ENCODE peak calls at places on chromosomes 12 and 14, in six cellular contexts. M is A549, B is BJ, H is AG09309, N is uterus, D is fibroblast of pulmonary artery. S is an unnamed sample.

GRCh38 chr14:100065942-100066574 is 836 bp downstream of the EVL start:
- DNase-seq in M (no peak), B (no peak), H (peak; percentile 63), N (no peak), D (no peak), S (no peak)

GRCh38 chr12:123267991-123268843 is 3.4 kb downstream of the CDK2AP1 start:
- DNase-seq in M (no peak), B (no peak), H (no peak), N (no peak), D (no peak), S (no peak)

GRCh38 chr12:68392376-68392775 is 60.2 kb upstream of the MDM1 start:
- DNase-seq in M (no peak), B (no peak), H (no peak), N (no peak), D (no peak), S (no peak)

GRCh38 chr12:126247936-126248335 is 1182.7 kb downstream of the AACS start:
- DNase-seq in M (no peak), B (no peak), H (no peak), N (no peak), D (no peak), S (no peak)

GRCh38 chr12:42140901-42141300 is 3.8 kb downstream of the GXYLT1 start:
- DNase-seq in M (no peak), B (no peak), H (no peak), N (no peak), D (peak; percentile 38), S (peak; percentile 70)

GRCh38 chr14:100317897-100318808 is 5.0 kb upstream of the SLC25A47 start:
- DNase-seq in M (peak; percentile 71), B (no peak), H (no peak), N (peak; percentile 62), D (peak; percentile 66), S (peak; percentile 69)

GRCh38 chr12:130633771-130634170 is 82.3 kb downstream of the RIMBP2 start:
- DNase-seq in M (no peak), B (no peak), H (no peak), N (no peak), D (no peak), S (no peak)

GRCh38 chr14:101331141-101331525 is 230.2 kb upstream of the DIO3 start:
- DNase-seq in M (no peak), B (no peak), H (no peak), N (no peak), D (no peak), S (no peak)

GRCh38 chr14:101968186-101968585 is 3.8 kb downstream of the DYNC1H1 start:
- DNase-seq in M (no peak), B (no peak), H (no peak), N (no peak), D (no peak), S (no peak)

GRCh38 chr14:71165121-71165574 is 257.9 kb downstream of the PCNX1 start:
- DNase-seq in M (no peak), B (no peak), H (no peak), N (no peak), D (peak; percentile 37), S (no peak)

GRCh38 chr12:95116773-95117172 is 43.4 kb upstream of the NR2C1 start:
- DNase-seq in M (peak; percentile 36), B (no peak), H (no peak), N (no peak), D (no peak), S (no peak)

GRCh38 chr14:30283822-30284446 is 275.0 kb upstream of the G2E3 start:
- DNase-seq in M (peak; percentile 17), B (no peak), H (peak; percentile 10), N (no peak), D (peak; percentile 65), S (peak; percentile 83)

GRCh38 chr12:19032826-19033225 is 96.7 kb upstream of the PLEKHA5 start:
- DNase-seq in M (no peak), B (no peak), H (no peak), N (no peak), D (no peak), S (no peak)

GRCh38 chr12:95820096-95820703 is 29.6 kb upstream of the NTN4 start:
- DNase-seq in M (peak; percentile 72), B (no peak), H (no peak), N (peak; percentile 19), D (peak; percentile 69), S (peak; percentile 72)

GRCh38 chr12:12558291-12558690 is 4.4 kb downstream of the DUSP16 start:
- DNase-seq in M (no peak), B (no peak), H (no peak), N (no peak), D (no peak), S (no peak)

GRCh38 chr12:32134144-32134888 is 27.7 kb downstream of the BICD1 start:
- DNase-seq in M (no peak), B (no peak), H (no peak), N (no peak), D (peak; percentile 59), S (peak; percentile 51)

GRCh38 chr14:68598621-68599447 is 194.0 kb downstream of the ZFP36L1 start:
- DNase-seq in M (peak; percentile 92), B (no peak), H (peak; percentile 37), N (peak; percentile 87), D (peak; percentile 98), S (peak; percentile 95)

GRCh38 chr12:65302891-65303290 is 24.4 kb downstream of the MSRB3 start:
- DNase-seq in M (no peak), B (no peak), H (no peak), N (no peak), D (no peak), S (no peak)

GRCh38 chr12:55930771-55931316 is at the start of gene DGKA:
- DNase-seq in M (peak; percentile 71), B (no peak), H (no peak), N (peak; percentile 48), D (peak; percentile 85), S (peak; percentile 83)

GRCh38 chr14:63269561-63270225 is 49.0 kb downstream of the GPHB5 start:
- DNase-seq in M (no peak), B (no peak), H (no peak), N (peak; percentile 45), D (no peak), S (no peak)

GRCh38 chr12:12209043-12209442 is 57.8 kb downstream of the LRP6 start:
- DNase-seq in M (no peak), B (no peak), H (no peak), N (no peak), D (no peak), S (no peak)

GRCh38 chr14:31020834-31021575 is 4.4 kb upstream of the AP4S1 start:
- DNase-seq in M (no peak), B (no peak), H (no peak), N (no peak), D (peak; percentile 4), S (no peak)

GRCh38 chr14:30337456-30337855 is 221.5 kb upstream of the G2E3 start:
- DNase-seq in M (no peak), B (no peak), H (no peak), N (no peak), D (no peak), S (no peak)

GRCh38 chr12:103523771-103524170 is 28.0 kb upstream of the C12orf42 start:
- DNase-seq in M (no peak), B (no peak), H (no peak), N (no peak), D (no peak), S (no peak)

GRCh38 chr14:24067133-24068082 is 4.0 kb upstream of the CPNE6 start:
- DNase-seq in M (no peak), B (no peak), H (no peak), N (no peak), D (no peak), S (no peak)

GRCh38 chr12:12499909-12500604 is 62.6 kb downstream of the DUSP16 start:
- DNase-seq in M (no peak), B (no peak), H (no peak), N (no peak), D (no peak), S (no peak)

DNA sequence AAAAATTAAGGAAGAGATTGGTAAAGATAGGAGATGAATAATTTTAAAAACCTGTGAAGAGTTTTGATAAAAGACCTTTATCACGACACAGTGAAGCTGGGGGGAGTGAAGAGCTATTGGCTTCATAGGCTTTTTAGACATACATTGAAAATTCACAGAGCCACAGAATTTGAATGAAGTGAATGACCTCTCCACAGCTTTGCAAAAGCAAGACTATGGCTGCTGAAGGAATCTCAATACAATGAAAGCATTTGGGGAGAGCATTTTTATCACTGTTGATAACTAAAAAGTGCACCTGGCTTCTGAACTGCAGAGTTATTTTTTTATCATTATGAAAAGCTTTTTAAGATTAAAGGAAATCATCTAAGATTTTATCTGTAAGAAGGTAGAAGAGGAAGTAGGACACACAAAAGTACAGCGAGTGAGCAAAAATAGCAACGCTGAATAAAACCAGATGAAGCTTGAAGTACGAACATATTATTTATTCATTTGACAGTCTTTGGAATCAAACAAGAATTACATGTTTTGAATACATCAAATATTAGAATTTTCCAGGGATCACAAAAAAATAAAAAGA is 317.5 kb downstream of the KCNC2 start:
- DNase-seq in M (no peak), B (no peak), H (no peak), N (no peak), D (no peak), S (no peak)
- H3K4me3 ChIP-seq in M (no peak overlapping the region), B (no peak overlapping the region), H (no peak overlapping the region), N (no peak overlapping the region), D (no peak overlapping the region), S (no peak overlapping the region)

DNA sequence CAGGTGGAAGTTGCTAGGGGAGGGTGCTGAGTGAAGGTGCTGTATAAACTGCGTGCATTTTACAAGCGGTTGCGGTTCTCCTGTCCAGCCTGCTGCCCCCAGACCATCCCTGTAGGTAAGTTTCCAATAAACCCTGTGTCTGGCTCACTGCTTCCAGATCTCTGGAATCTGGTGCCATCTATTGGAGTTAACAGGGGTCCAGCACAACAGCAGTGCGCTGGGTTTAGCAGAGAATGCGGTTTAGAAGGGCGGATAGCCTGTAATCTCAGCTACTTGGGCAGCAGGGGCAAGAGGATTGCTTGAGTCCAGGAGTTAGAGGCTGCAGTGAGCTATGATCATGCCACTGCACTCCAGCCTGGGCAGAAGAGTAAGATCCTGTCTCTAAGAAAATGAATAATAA is 4.9 kb downstream of the AACS start:
- DNase-seq in M (no peak), B (no peak), H (no peak), N (no peak), D (peak; percentile 14), S (peak; percentile 18)
- TF ChIP-seq CTCF in M (no peak), B (no peak), H (no peak), N (no peak), D (no peak), S (peak; percentile 11)

GRCh38 chr12:49539406-49540228 is 787 bp downstream of the KCNH3 start:
- DNase-seq in M (no peak), B (no peak), H (no peak), N (peak; percentile 11), D (no peak), S (no peak)
- H3K4me3 ChIP-seq in M (peak overlapping the region; percentile 76), B (no peak overlapping the region), H (no peak overlapping the region), N (no peak overlapping the region), D (no peak overlapping the region), S (no peak overlapping the region)

GRCh38 chr12:129622566-129622965 is 281.3 kb downstream of the TMEM132D start:
- DNase-seq in M (no peak), B (no peak), H (no peak), N (no peak), D (no peak), S (no peak)

GRCh38 chr12:129615001-129615400 is 288.8 kb downstream of the TMEM132D start:
- DNase-seq in M (no peak), B (no peak), H (no peak), N (no peak), D (no peak), S (peak; percentile 36)

GRCh38 chr12:129613311-129613710 is 290.5 kb downstream of the TMEM132D start:
- DNase-seq in M (no peak), B (no peak), H (no peak), N (no peak), D (no peak), S (no peak)

GRCh38 chr12:129614221-129614885 is 289.5 kb downstream of the TMEM132D start:
- DNase-seq in M (no peak), B (no peak), H (no peak), N (no peak), D (no peak), S (peak; percentile 78)

GRCh38 chr12:129617849-129618248 is 286.0 kb downstream of the TMEM132D start:
- DNase-seq in M (no peak), B (no peak), H (no peak), N (no peak), D (no peak), S (no peak)
- TF ChIP-seq CTCF in M (no peak), B (no peak), H (no peak), N (no peak), D (no peak), S (no peak)

S was measured in choroid plexus epithelial cell.